ENCODE peak calls at places on chromosomes 3 and 15, in nine cellular contexts. L is BJ, F is T-helper 17 cell, S is activated T-cell treated with anti-CD3 and anti-CD28 coated beads for 1 hour, Q is nucleus accumbens, I is EL, J is T-helper 22 cell, U is Caco-2, A is pulmonary artery endothelial cell. P is an unnamed sample.

GRCh38 chr15:77702211-77702957 is 69.7 kb upstream of the LINGO1 start:
- DNase-seq in I (peak), S (no peak), U (peak), L (no peak), F (no peak), Q (no peak), A (no peak), J (no peak), P (no peak)

GRCh38 chr3:122353901-122354401 is 28.9 kb downstream of the CSTA start:
- DNase-seq in A (no peak), L (no peak), S (no peak), I (no peak), U (no peak), J (no peak), Q (no peak), F (no peak), P (no peak)

GRCh38 chr15:59255647-59256380 is 49.2 kb downstream of the LDHAL6B start:
- DNase-seq in S (no peak), Q (no peak), L (no peak), I (no peak), J (peak), A (no peak), F (no peak), U (peak), P (no peak)

GRCh38 chr3:170572665-170573253 is 13.1 kb downstream of the SLC7A14 start:
- DNase-seq in A (peak), J (no peak), S (no peak), U (no peak), I (peak), F (no peak), Q (no peak), L (peak), P (no peak)

GRCh38 chr3:187027531-187027936 is 97.2 kb downstream of the ST6GAL1 start:
- DNase-seq in I (no peak), J (peak), A (no peak), L (no peak), S (peak), U (no peak), Q (no peak), F (peak), P (no peak)

GRCh38 chr3:26920579-26920978 is 298.0 kb downstream of the LRRC3B start:
- DNase-seq in Q (peak), F (no peak), S (no peak), A (no peak), J (no peak), U (no peak), L (no peak), I (no peak), P (no peak)

GRCh38 chr3:119324899-119325298 is 30.7 kb downstream of the ARHGAP31 start:
- DNase-seq in I (no peak), L (no peak), A (no peak), F (no peak), U (no peak), J (no peak), S (no peak), Q (no peak), P (no peak)

GRCh38 chr3:190116551-190117067 is 4.1 kb downstream of the P3H2 start:
- DNase-seq in Q (no peak), I (peak), S (no peak), F (no peak), A (no peak), U (no peak), J (no peak), L (no peak), P (no peak)

GRCh38 chr3:71063768-71064287 is 519.7 kb downstream of the FOXP1 start:
- DNase-seq in S (peak), F (no peak), I (peak), A (no peak), L (no peak), Q (peak), U (peak), J (no peak), P (peak)

GRCh38 chr3:140816372-140816771 is 125.3 kb upstream of the SLC25A36 start:
- DNase-seq in F (no peak), U (no peak), Q (no peak), I (no peak), J (no peak), L (no peak), S (no peak), A (no peak), P (no peak)

GRCh38 chr3:146818301-146818700 is 213.2 kb upstream of the PLSCR5 start:
- DNase-seq in A (no peak), I (no peak), U (no peak), J (no peak), F (no peak), Q (no peak), S (no peak), L (no peak), P (no peak)

GRCh38 chr3:127781411-127782001 is 40.8 kb downstream of the MGLL start:
- DNase-seq in S (no peak), Q (no peak), I (peak), U (no peak), F (no peak), A (no peak), L (peak), J (no peak), P (no peak)

GRCh38 chr3:14605070-14605469 is 46.5 kb upstream of the CCDC174 start:
- DNase-seq in Q (peak), S (no peak), I (no peak), A (no peak), U (no peak), J (no peak), F (no peak), L (no peak), P (no peak)

GRCh38 chr3:50221413-50222168 is 14.4 kb upstream of the GNAI2 start:
- DNase-seq in F (no peak), A (no peak), L (no peak), S (no peak), I (no peak), U (no peak), J (no peak), Q (peak), P (peak)

GRCh38 chr3:193884011-193884410 is 251.9 kb upstream of the HES1 start:
- DNase-seq in Q (no peak), A (no peak), J (no peak), F (no peak), L (no peak), U (no peak), S (no peak), I (no peak), P (no peak)

GRCh38 chr3:115239717-115240116 is 92.6 kb upstream of the ZBTB20 start:
- DNase-seq in L (peak), Q (peak), U (no peak), F (no peak), S (no peak), A (peak), J (no peak), I (peak), P (no peak)

GRCh38 chr3:156425651-156426050 is 129.3 kb downstream of the SSR3 start:
- DNase-seq in J (no peak), Q (no peak), S (no peak), F (no peak), L (no peak), I (no peak), U (no peak), A (no peak), P (no peak)

GRCh38 chr3:48881006-48881405 is 17.7 kb downstream of the SLC25A20 start:
- DNase-seq in S (no peak), I (no peak), J (no peak), Q (no peak), U (no peak), L (no peak), A (no peak), F (no peak), P (no peak)

GRCh38 chr3:38457111-38458003 is 3.7 kb downstream of the ACVR2B start:
- DNase-seq in J (no peak), S (no peak), L (no peak), A (no peak), I (no peak), Q (no peak), U (no peak), F (no peak), P (no peak)

GRCh38 chr3:125278155-125278554 is 65.6 kb upstream of the SLC12A8 start:
- DNase-seq in J (no peak), L (no peak), Q (no peak), F (no peak), I (no peak), U (no peak), S (no peak), A (no peak), P (no peak)

GRCh38 chr15:32732574-32733157 is 14.9 kb downstream of the GREM1 start:
- DNase-seq in U (no peak), F (no peak), S (no peak), L (no peak), Q (no peak), A (no peak), I (no peak), J (no peak), P (no peak)

GRCh38 chr15:78340243-78341056 is at the start of gene CRABP1:
- DNase-seq in S (no peak), J (no peak), U (peak), F (no peak), Q (no peak), A (no peak), I (no peak), L (no peak), P (no peak)

GRCh38 chr3:53102601-53103147 is 27.6 kb downstream of the RFT1 start:
- DNase-seq in S (no peak), Q (no peak), F (no peak), A (no peak), L (no peak), I (no peak), J (no peak), U (no peak), P (no peak)

GRCh38 chr3:24504765-24505164 is 10.1 kb upstream of the THRB start:
- DNase-seq in A (no peak), Q (no peak), L (no peak), U (no peak), I (no peak), S (no peak), J (no peak), F (no peak), P (no peak)

GRCh38 chr3:196620228-196620627 is 19.3 kb upstream of the NRROS start:
- DNase-seq in A (no peak), Q (no peak), J (no peak), I (peak), U (no peak), F (no peak), L (no peak), S (no peak), P (no peak)

GRCh38 chr15:78625621-78626280 is 5.0 kb upstream of the CHRNA3 start:
- DNase-seq in F (no peak), L (no peak), I (no peak), Q (no peak), S (no peak), J (no peak), A (no peak), U (no peak), P (no peak)

GRCh38 chr3:18900994-18901393 is 247.3 kb upstream of the KCNH8 start:
- DNase-seq in S (no peak), F (no peak), I (no peak), Q (no peak), U (no peak), L (no peak), A (no peak), J (no peak), P (no peak)

GRCh38 chr3:171258316-171258715 is 201.9 kb downstream of the TNIK start:
- DNase-seq in S (no peak), Q (no peak), A (no peak), U (no peak), F (no peak), J (no peak), I (peak), L (no peak), P (no peak)

GRCh38 chr3:23704316-23704715 is 101.4 kb upstream of the UBE2E1 start:
- DNase-seq in L (no peak), I (no peak), A (no peak), Q (no peak), J (no peak), S (no peak), F (no peak), U (no peak), P (no peak)

P was measured in anterior cingulate cortex.